ENCODE peak calls at places on chromosome 6, in nine cellular contexts. U, V, K, O, C, G, Q, Z and E are unnamed samples.
A peak's percentile ranks its signal among the peaks of the same experiment; 100 is the strongest.

GRCh38 chr6:17015551-17016381 is 86.1 kb upstream of the STMND1 start:
- DNase-seq in U (no peak), V (no peak), K (peak; percentile 51), O (peak; percentile 17), C (peak; percentile 31), G (no peak), Q (no peak), Z (no peak), E (no peak)

GRCh38 chr6:169839493-169839892 is 88.1 kb downstream of the ERMARD start:
- DNase-seq in U (peak; percentile 15), V (no peak), K (no peak), O (no peak), C (no peak), G (no peak), Q (no peak), Z (no peak), E (no peak)

GRCh38 chr6:150142657-150143501 is at the start of gene PPP1R14C:
- DNase-seq in U (no peak), V (peak; percentile 58), K (peak; percentile 26), O (no peak), C (peak; percentile 50), G (peak; percentile 13), Q (peak; percentile 81), Z (no peak), E (no peak)

GRCh38 chr6:52420668-52421358 is 671 bp downstream of the EFHC1 start:
- DNase-seq in U (no peak), V (peak; percentile 32), K (no peak), O (no peak), C (peak; percentile 45), G (no peak), Q (peak; percentile 56), Z (no peak), E (no peak)

GRCh38 chr6:110593637-110594036 is 117.2 kb upstream of the SLC22A16 start:
- DNase-seq in U (no peak), V (no peak), K (no peak), O (no peak), C (no peak), G (no peak), Q (no peak), Z (no peak), E (no peak)

GRCh38 chr6:13953061-13953705 is 28.4 kb downstream of the RNF182 start:
- DNase-seq in U (no peak), V (no peak), K (no peak), O (no peak), C (no peak), G (peak; percentile 6), Q (peak; percentile 56), Z (no peak), E (peak; percentile 53)

GRCh38 chr6:19999319-20000191 is 162.4 kb downstream of the ID4 start:
- DNase-seq in U (no peak), V (no peak), K (no peak), O (no peak), C (no peak), G (no peak), Q (peak; percentile 18), Z (no peak), E (peak; percentile 13)

GRCh38 chr6:24205020-24205492 is 79.0 kb downstream of the NRSN1 start:
- DNase-seq in U (no peak), V (peak; percentile 58), K (no peak), O (no peak), C (peak; percentile 54), G (no peak), Q (peak; percentile 48), Z (peak; percentile 6), E (no peak)

GRCh38 chr6:16276991-16277981 is 38.9 kb downstream of the GMPR start:
- DNase-seq in U (peak; percentile 73), V (peak; percentile 51), K (peak; percentile 71), O (no peak), C (peak; percentile 94), G (peak; percentile 47), Q (peak; percentile 96), Z (peak; percentile 68), E (peak; percentile 52)

GRCh38 chr6:18317850-18318249 is 53.5 kb upstream of the DEK start:
- DNase-seq in U (no peak), V (no peak), K (no peak), O (no peak), C (no peak), G (no peak), Q (peak; percentile 19), Z (no peak), E (no peak)

GRCh38 chr6:20092071-20092566 is 120.2 kb downstream of the MBOAT1 start:
- DNase-seq in U (no peak), V (peak; percentile 57), K (no peak), O (no peak), C (peak; percentile 46), G (peak; percentile 33), Q (peak; percentile 52), Z (peak; percentile 16), E (no peak)

GRCh38 chr6:163438940-163439335 is 24.4 kb downstream of the QKI start:
- DNase-seq in U (peak; percentile 62), V (no peak), K (peak; percentile 38), O (no peak), C (peak; percentile 16), G (no peak), Q (peak; percentile 28), Z (no peak), E (no peak)

GRCh38 chr6:165804331-165805066 is 141.5 kb upstream of the PDE10A start:
- DNase-seq in U (no peak), V (no peak), K (no peak), O (no peak), C (no peak), G (no peak), Q (peak; percentile 11), Z (no peak), E (no peak)

GRCh38 chr6:27133281-27134227 is 113.9 kb upstream of the PRSS16 start:
- DNase-seq in U (peak; percentile 72), V (no peak), K (peak; percentile 59), O (peak; percentile 46), C (peak; percentile 86), G (no peak), Q (peak; percentile 90), Z (no peak), E (no peak)

GRCh38 chr6:55980627-55981211 is 105.3 kb upstream of the BMP5 start:
- DNase-seq in U (no peak), V (peak; percentile 56), K (no peak), O (no peak), C (peak; percentile 65), G (peak; percentile 18), Q (peak; percentile 67), Z (peak; percentile 4), E (no peak)

GRCh38 chr6:41589636-41590622 is 43.7 kb downstream of the FOXP4 start:
- DNase-seq in U (no peak), V (no peak), K (no peak), O (no peak), C (no peak), G (no peak), Q (no peak), Z (no peak), E (no peak)

GRCh38 chr6:11969092-11969491 is 43.0 kb upstream of the HIVEP1 start:
- DNase-seq in U (no peak), V (no peak), K (peak; percentile 19), O (no peak), C (no peak), G (no peak), Q (peak; percentile 25), Z (no peak), E (no peak)

GRCh38 chr6:106792536-106793236 is 163.3 kb downstream of the QRSL1 start:
- DNase-seq in U (no peak), V (no peak), K (no peak), O (no peak), C (no peak), G (no peak), Q (no peak), Z (no peak), E (no peak)

DNA sequence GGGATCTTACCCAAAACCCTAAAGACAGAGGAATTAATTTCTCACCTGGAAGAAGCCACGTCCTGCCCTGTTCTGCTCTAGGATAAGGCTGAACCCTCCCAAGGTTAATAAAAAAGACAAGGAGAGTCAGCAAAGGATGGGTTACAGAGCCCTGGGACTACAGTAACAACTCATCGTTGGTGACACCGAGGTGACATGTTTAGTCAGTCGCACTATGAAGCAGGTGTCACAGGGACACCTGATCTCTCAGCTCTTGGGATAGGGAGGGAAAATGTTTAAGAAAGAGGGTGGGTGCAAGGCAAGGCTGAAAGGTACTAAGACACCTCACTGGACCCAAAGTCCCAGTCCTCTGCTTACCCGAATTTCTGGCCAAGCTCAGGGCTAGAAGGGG is 598 bp downstream of the MOCS1 start:
- DNase-seq in U (no peak), V (no peak), K (no peak), O (no peak), C (no peak), G (no peak), Q (no peak), Z (no peak), E (no peak)
- H3K4me1 ChIP-seq in U (peaks cover 57% of the 10 kb centered on the region), V (peaks cover 13% of the 10 kb centered on the region), K (peaks cover 10% of the 10 kb centered on the region), O (peaks cover 8% of the 10 kb centered on the region), C (peaks cover 7% of the 10 kb centered on the region), G (peaks cover 4% of the 10 kb centered on the region), Q (peaks cover 13% of the 10 kb centered on the region), Z (no peaks in the 10 kb centered on the region), E (peaks cover 2% of the 10 kb centered on the region)

GRCh38 chr6:108598316-108598863 is 37.7 kb downstream of the FOXO3 start:
- DNase-seq in U (no peak), V (no peak), K (no peak), O (no peak), C (peak; percentile 59), G (no peak), Q (peak; percentile 74), Z (no peak), E (no peak)
- H3K4me1 ChIP-seq in U (peaks cover 75% of the 10 kb centered on the region), V (peaks cover 7% of the 10 kb centered on the region), K (peaks cover 16% of the 10 kb centered on the region), O (no peaks in the 10 kb centered on the region), C (peaks cover 53% of the 10 kb centered on the region), G (peaks cover 4% of the 10 kb centered on the region), Q (peaks cover 18% of the 10 kb centered on the region), Z (peaks cover 5% of the 10 kb centered on the region), E (peaks cover 29% of the 10 kb centered on the region)

GRCh38 chr6:36600564-36601146 is 6.5 kb downstream of the SRSF3 start:
- DNase-seq in U (no peak), V (no peak), K (no peak), O (no peak), C (no peak), G (no peak), Q (no peak), Z (no peak), E (no peak)
- H3K4me1 ChIP-seq in U (peaks cover 94% of the 10 kb centered on the region), V (peaks cover 11% of the 10 kb centered on the region), K (peaks cover 11% of the 10 kb centered on the region), O (peaks cover 87% of the 10 kb centered on the region), C (peaks cover 53% of the 10 kb centered on the region), G (peaks cover 5% of the 10 kb centered on the region), Q (peaks cover 79% of the 10 kb centered on the region), Z (peaks cover 86% of the 10 kb centered on the region), E (peaks cover 52% of the 10 kb centered on the region)

GRCh38 chr6:79461205-79461604 is 76.0 kb downstream of the LCA5 start:
- DNase-seq in U (no peak), V (no peak), K (peak; percentile 35), O (no peak), C (no peak), G (no peak), Q (peak; percentile 34), Z (no peak), E (no peak)

GRCh38 chr6:79466222-79466834 is 70.9 kb downstream of the LCA5 start:
- DNase-seq in U (no peak), V (peak; percentile 8), K (no peak), O (no peak), C (peak; percentile 21), G (no peak), Q (peak; percentile 66), Z (peak; percentile 7), E (no peak)

GRCh38 chr6:79467716-79468115 is 69.5 kb downstream of the LCA5 start:
- DNase-seq in U (no peak), V (no peak), K (no peak), O (no peak), C (no peak), G (no peak), Q (peak; percentile 60), Z (no peak), E (no peak)

GRCh38 chr6:79468116-79468515 is 69.1 kb downstream of the LCA5 start:
- DNase-seq in U (no peak), V (no peak), K (no peak), O (no peak), C (no peak), G (no peak), Q (peak; percentile 72), Z (no peak), E (no peak)

GRCh38 chr6:79463721-79464120 is 73.5 kb downstream of the LCA5 start:
- DNase-seq in U (no peak), V (peak; percentile 17), K (no peak), O (no peak), C (peak; percentile 74), G (peak; percentile 28), Q (no peak), Z (no peak), E (peak; percentile 42)
- H3K4me1 ChIP-seq in U (peaks cover 11% of the 10 kb centered on the region), V (no peaks in the 10 kb centered on the region), K (peaks cover 4% of the 10 kb centered on the region), O (no peaks in the 10 kb centered on the region), C (peaks cover 24% of the 10 kb centered on the region), G (no peaks in the 10 kb centered on the region), Q (peaks cover 15% of the 10 kb centered on the region), Z (peaks cover 9% of the 10 kb centered on the region), E (peaks cover 8% of the 10 kb centered on the region)